ENCODE peak calls at places on chromosome 12, in ten cellular contexts. T is AG08395, B is hippocampal formation, J is HuH-7.5, G is MV-4-11, P is KG1, M is anterior cingulate cortex, F is cardiac fibroblast, Y is H7, I is NCI-H345. O is an unnamed sample.

GRCh38 chr12:120538281-120539156 is 4.4 kb downstream of the RNF10 start:
- DNase-seq in T (peak), B (no peak), J (peak), G (peak), P (no peak), M (no peak), F (peak), Y (no peak), I (no peak), O (peak)

GRCh38 chr12:27511723-27512045 is 12.3 kb upstream of the PPFIBP1 start:
- DNase-seq in T (no peak), B (no peak), J (no peak), G (no peak), P (no peak), M (no peak), F (no peak), Y (no peak), I (no peak), O (no peak)

GRCh38 chr12:95548056-95548538 is 3.2 kb downstream of the USP44 start:
- DNase-seq in T (peak), B (no peak), J (no peak), G (no peak), P (no peak), M (no peak), F (no peak), Y (peak), I (peak), O (peak)

GRCh38 chr12:53500119-53500775 is 836 bp upstream of the TARBP2 start:
- DNase-seq in T (peak), B (no peak), J (no peak), G (peak), P (no peak), M (no peak), F (peak), Y (no peak), I (peak), O (no peak)

GRCh38 chr12:50825372-50825838 is 17.3 kb upstream of the TMPRSS12 start:
- DNase-seq in T (peak), B (no peak), J (no peak), G (peak), P (peak), M (no peak), F (peak), Y (no peak), I (no peak), O (peak)

GRCh38 chr12:89863332-89863938 is 154.8 kb upstream of the ATP2B1 start:
- DNase-seq in T (no peak), B (no peak), J (no peak), G (no peak), P (no peak), M (no peak), F (no peak), Y (no peak), I (no peak), O (no peak)

GRCh38 chr12:113660941-113661340 is 189.3 kb upstream of the LHX5 start:
- DNase-seq in T (no peak), B (no peak), J (no peak), G (no peak), P (no peak), M (no peak), F (no peak), Y (no peak), I (no peak), O (no peak)

GRCh38 chr12:2891240-2892053 is 756 bp downstream of the TULP3 start:
- DNase-seq in T (peak), B (peak), J (peak), G (no peak), P (no peak), M (no peak), F (peak), Y (peak), I (peak), O (no peak)

GRCh38 chr12:69502342-69503081 is 32.3 kb downstream of the FRS2 start:
- DNase-seq in T (peak), B (no peak), J (no peak), G (no peak), P (no peak), M (no peak), F (peak), Y (no peak), I (no peak), O (no peak)

GRCh38 chr12:83158613-83159207 is 472.0 kb downstream of the TMTC2 start:
- DNase-seq in T (no peak), B (no peak), J (no peak), G (no peak), P (no peak), M (no peak), F (no peak), Y (no peak), I (no peak), O (no peak)

GRCh38 chr12:85016423-85016822 is 19.7 kb downstream of the TSPAN19 start:
- DNase-seq in T (peak), B (no peak), J (no peak), G (peak), P (no peak), M (no peak), F (peak), Y (no peak), I (no peak), O (no peak)

GRCh38 chr12:6768385-6769002 is 2.3 kb downstream of the PTMS start:
- DNase-seq in T (no peak), B (no peak), J (peak), G (no peak), P (no peak), M (no peak), F (no peak), Y (peak), I (no peak), O (no peak)

GRCh38 chr12:122096014-122096413 is 17.5 kb downstream of the MLXIP start:
- DNase-seq in T (no peak), B (no peak), J (no peak), G (no peak), P (no peak), M (no peak), F (no peak), Y (no peak), I (no peak), O (no peak)

GRCh38 chr12:95623554-95624170 is 72.4 kb upstream of the USP44 start:
- DNase-seq in T (peak), B (peak), J (peak), G (no peak), P (no peak), M (no peak), F (peak), Y (peak), I (peak), O (peak)

GRCh38 chr12:113727651-113728061 is 238.5 kb downstream of the RBM19 start:
- DNase-seq in T (peak), B (no peak), J (no peak), G (no peak), P (no peak), M (no peak), F (peak), Y (no peak), I (no peak), O (no peak)

GRCh38 chr12:79692860-79693605 is 2.3 kb upstream of the PAWR start:
- DNase-seq in T (peak), B (no peak), J (no peak), G (no peak), P (no peak), M (no peak), F (peak), Y (no peak), I (no peak), O (no peak)

GRCh38 chr12:12443482-12443881 is 86.6 kb downstream of the BORCS5 start:
- DNase-seq in T (no peak), B (no peak), J (no peak), G (no peak), P (no peak), M (no peak), F (peak), Y (no peak), I (no peak), O (no peak)

GRCh38 chr12:40946612-40947194 is 241.4 kb upstream of the PDZRN4 start:
- DNase-seq in T (peak), B (no peak), J (no peak), G (peak), P (no peak), M (no peak), F (peak), Y (peak), I (peak), O (peak)

GRCh38 chr12:121278450-121279375 is 17.8 kb downstream of the CAMKK2 start:
- DNase-seq in T (peak), B (no peak), J (no peak), G (no peak), P (no peak), M (no peak), F (peak), Y (peak), I (no peak), O (no peak)

GRCh38 chr12:122471324-122472226 is 29.2 kb downstream of the ZCCHC8 start:
- DNase-seq in T (peak), B (no peak), J (no peak), G (peak), P (no peak), M (no peak), F (peak), Y (peak), I (peak), O (peak)

GRCh38 chr12:86137936-86138335 is 118.3 kb downstream of the MGAT4C start:
- DNase-seq in T (no peak), B (no peak), J (no peak), G (no peak), P (no peak), M (no peak), F (peak), Y (no peak), I (no peak), O (no peak)